ENCODE peak calls at places on chromosomes 16 and 17, in seven cellular contexts. A, O, U, H, Y, F and M are unnamed samples.
A peak's percentile ranks its signal among the peaks of the same experiment; 100 is the strongest.

GRCh38 chr17:3308603-3309002 is 10.4 kb upstream of the OR3A1 start:
- DNase-seq in A (no peak), O (no peak), U (no peak), H (no peak), Y (no peak), F (no peak), M (no peak)

GRCh38 chr17:31854672-31855071 is 4.4 kb downstream of the COPRS start:
- DNase-seq in A (no peak), O (no peak), U (no peak), H (no peak), Y (no peak), F (no peak), M (no peak)

GRCh38 chr17:13792314-13792713 is 190.6 kb upstream of the HS3ST3A1 start:
- DNase-seq in A (no peak), O (no peak), U (no peak), H (no peak), Y (no peak), F (no peak), M (no peak)

GRCh38 chr17:44353656-44354331 is 8.7 kb downstream of the GRN start:
- DNase-seq in A (no peak), O (no peak), U (no peak), H (no peak), Y (no peak), F (no peak), M (no peak)

GRCh38 chr17:79800325-79801155 is 3.7 kb upstream of the CBX8 start:
- DNase-seq in A (peak; percentile 48), O (no peak), U (no peak), H (peak; percentile 30), Y (no peak), F (peak; percentile 94), M (no peak)

GRCh38 chr17:9356488-9356911 is 219.1 kb downstream of the STX8 start:
- DNase-seq in A (no peak), O (no peak), U (no peak), H (peak; percentile 49), Y (no peak), F (peak; percentile 51), M (no peak)

GRCh38 chr16:86951831-86952598 is 365.2 kb downstream of the C16orf95 start:
- DNase-seq in A (peak; percentile 100), O (no peak), U (no peak), H (no peak), Y (no peak), F (no peak), M (no peak)

GRCh38 chr16:84581161-84581560 is 36.7 kb downstream of the COTL1 start:
- DNase-seq in A (no peak), O (no peak), U (no peak), H (no peak), Y (no peak), F (no peak), M (no peak)

GRCh38 chr16:75801307-75801706 is 75.0 kb upstream of the CPHXL start:
- DNase-seq in A (no peak), O (no peak), U (no peak), H (no peak), Y (no peak), F (peak; percentile 32), M (no peak)

GRCh38 chr17:57009737-57010445 is 32.0 kb downstream of the SCPEP1 start:
- DNase-seq in A (peak; percentile 26), O (peak; percentile 32), U (peak; percentile 52), H (peak; percentile 80), Y (no peak), F (peak; percentile 93), M (peak; percentile 76)

GRCh38 chr16:50284131-50284911 is 18.0 kb downstream of the ADCY7 start:
- DNase-seq in A (no peak), O (no peak), U (no peak), H (no peak), Y (no peak), F (peak; percentile 78), M (no peak)

GRCh38 chr17:19534562-19535149 is 1.0 kb downstream of the SLC47A1 start:
- DNase-seq in A (peak; percentile 4), O (peak; percentile 6), U (no peak), H (no peak), Y (no peak), F (no peak), M (no peak)